ENCODE peak calls at places on chromosomes 11 and 22, in four cellular contexts. X is central memory CD8-positive, alpha-beta T cell; Z is colonic mucosa; L is H54. B is an unnamed sample.

GRCh38 chr11:3126901-3127691 is 38.0 kb downstream of the OSBPL5 start:
- DNase-seq in X (no peak), L (no peak), Z (no peak), B (no peak)

GRCh38 chr11:102115557-102115956 is 5.3 kb downstream of the YAP1 start:
- DNase-seq in Z (peak), L (no peak), X (no peak), B (no peak)

GRCh38 chr22:28951969-28952521 is 68.7 kb downstream of the ZNRF3 start:
- DNase-seq in L (no peak), Z (no peak), X (no peak), B (no peak)

GRCh38 chr11:128621491-128622136 is 34.3 kb upstream of the ETS1 start:
- DNase-seq in X (no peak), L (peak), Z (no peak), B (no peak)

GRCh38 chr11:33268945-33269567 is 11.9 kb downstream of the HIPK3 start:
- DNase-seq in L (no peak), Z (no peak), X (no peak), B (no peak)

GRCh38 chr11:83374311-83374710 is 88.1 kb upstream of the CCDC90B start:
- DNase-seq in X (no peak), L (no peak), Z (no peak), B (no peak)

GRCh38 chr22:22193923-22194322 is 50.7 kb upstream of the VPREB1 start:
- DNase-seq in Z (no peak), L (no peak), X (no peak), B (no peak)

GRCh38 chr22:36350751-36351594 is 36.8 kb downstream of the MYH9 start:
- DNase-seq in L (no peak), Z (peak), X (no peak), B (peak)

GRCh38 chr11:43943931-43944751 is 1.7 kb downstream of the C11orf96 start:
- DNase-seq in L (peak), Z (no peak), X (no peak), B (no peak)

GRCh38 chr11:15911377-15912044 is 444.8 kb downstream of the SOX6 start:
- DNase-seq in X (no peak), L (no peak), Z (no peak), B (peak)

GRCh38 chr11:10505278-10506012 is 35.5 kb downstream of the RNF141 start:
- DNase-seq in L (no peak), X (no peak), Z (no peak), B (no peak)

GRCh38 chr11:62394825-62395538 is 23.9 kb upstream of the SCGB1A1 start:
- DNase-seq in L (peak), Z (peak), X (peak), B (peak)

GRCh38 chr22:48282804-48283203 is 1520.4 kb downstream of the TBC1D22A start:
- DNase-seq in L (no peak), Z (no peak), X (no peak), B (no peak)

GRCh38 chr22:41094036-41094435 is 1.6 kb downstream of the EP300 start:
- DNase-seq in X (no peak), L (peak), Z (peak), B (no peak)

GRCh38 chr11:92317222-92317621 is 92.6 kb downstream of the FAT3 start:
- DNase-seq in Z (no peak), X (no peak), L (no peak), B (no peak)

GRCh38 chr11:76861490-76861953 is 804 bp downstream of the ACER3 start:
- DNase-seq in X (no peak), L (no peak), Z (no peak), B (no peak)

GRCh38 chr11:83292709-83293435 is 6.7 kb upstream of the CCDC90B start:
- DNase-seq in X (no peak), Z (peak), L (peak), B (no peak)

GRCh38 chr11:9575531-9576240 is 2.2 kb downstream of the WEE1 start:
- DNase-seq in L (no peak), Z (no peak), X (no peak), B (no peak)

GRCh38 chr22:44734278-44734677 is 18.1 kb upstream of the ARHGAP8 start:
- DNase-seq in Z (no peak), X (no peak), L (no peak), B (no peak)

GRCh38 chr11:3169235-3169951 is 4.3 kb upstream of the OSBPL5 start:
- DNase-seq in X (no peak), Z (no peak), L (peak), B (no peak)

GRCh38 chr11:114034956-114035355 is 24.6 kb upstream of the ZBTB16 start:
- DNase-seq in L (no peak), Z (no peak), X (no peak), B (no peak)

GRCh38 chr11:102260241-102260640 is 57.0 kb upstream of the BIRC3 start:
- DNase-seq in Z (no peak), L (no peak), X (no peak), B (no peak)

GRCh38 chr11:65506316-65506769 is 7.5 kb downstream of the MALAT1 start:
- DNase-seq in X (no peak), Z (no peak), L (no peak), B (no peak)

GRCh38 chr11:13216019-13217006 is 61.3 kb upstream of the BMAL1 start:
- DNase-seq in L (peak), X (no peak), Z (no peak), B (no peak)

GRCh38 chr11:100841711-100842407 is 154.8 kb downstream of the ARHGAP42 start:
- DNase-seq in L (no peak), X (no peak), Z (no peak), B (no peak)

GRCh38 chr11:7032692-7033091 is 12.4 kb downstream of the NLRP14 start:
- DNase-seq in X (no peak), L (no peak), Z (no peak), B (no peak)

GRCh38 chr11:102632026-102632425 is 6.9 kb upstream of the MMP20 start:
- DNase-seq in L (no peak), X (no peak), Z (no peak), B (no peak)

GRCh38 chr11:7467652-7468051 is 17.7 kb upstream of the OLFML1 start:
- DNase-seq in X (no peak), L (no peak), Z (no peak), B (no peak)